ENCODE peak calls at places on chromosomes 11 and 22, in six cellular contexts. T, U, M, A, X and N are unnamed samples.

GRCh38 chr11:35061516-35062440 is 77.2 kb upstream of the CD44 start:
- DNase-seq in T (no peak), U (no peak), M (no peak), A (no peak), X (no peak), N (no peak)

GRCh38 chr22:48417143-48418070 is 1410.3 kb downstream of the BRD1 start:
- DNase-seq in T (peak; percentile 63), U (no peak), M (no peak), A (no peak), X (no peak), N (no peak)

GRCh38 chr11:36126703-36127102 is 162.5 kb downstream of the COMMD9 start:
- DNase-seq in T (no peak), U (no peak), M (no peak), A (no peak), X (peak; percentile 50), N (no peak)

GRCh38 chr11:108826136-108826535 is 161.3 kb downstream of the DDX10 start:
- DNase-seq in T (no peak), U (no peak), M (no peak), A (no peak), X (no peak), N (no peak)

GRCh38 chr11:46006418-46007070 is 84.1 kb downstream of the LARGE2 start:
- DNase-seq in T (no peak), U (no peak), M (no peak), A (no peak), X (peak; percentile 77), N (peak; percentile 17)

GRCh38 chr11:67282876-67283371 is 6.2 kb upstream of the ANKRD13D start:
- DNase-seq in T (peak; percentile 68), U (no peak), M (no peak), A (peak; percentile 15), X (no peak), N (no peak)

GRCh38 chr11:107598225-107599139 is 7.5 kb downstream of the ELMOD1 start:
- DNase-seq in T (no peak), U (peak; percentile 17), M (no peak), A (no peak), X (no peak), N (no peak)

GRCh38 chr22:20803696-20804324 is 29.9 kb downstream of the SERPIND1 start:
- DNase-seq in T (no peak), U (peak; percentile 33), M (peak; percentile 23), A (no peak), X (peak; percentile 42), N (no peak)

GRCh38 chr11:134223066-134223465 is 701 bp downstream of the NCAPD3 start:
- DNase-seq in T (no peak), U (no peak), M (no peak), A (no peak), X (no peak), N (no peak)

GRCh38 chr22:38872172-38872830 is at the start of gene CBX6:
- DNase-seq in T (peak; percentile 98), U (peak; percentile 98), M (peak; percentile 95), A (peak; percentile 97), X (peak; percentile 94), N (peak; percentile 92)

GRCh38 chr11:68388595-68389198 is 71.9 kb upstream of the PPP6R3 start:
- DNase-seq in T (no peak), U (no peak), M (no peak), A (no peak), X (no peak), N (no peak)

GRCh38 chr22:42608481-42609361 is 6.0 kb downstream of the POLDIP3 start:
- DNase-seq in T (peak; percentile 53), U (no peak), M (no peak), A (no peak), X (peak; percentile 75), N (no peak)